ENCODE peak calls at places on chromosomes 5 and 9, in seven cellular contexts. One of them, this sample, is unnamed.
A peak's percentile ranks its signal among the peaks of the same experiment; 100 is the strongest.

GRCh38 chr9:131237931-131238401 is 38.3 kb downstream of the FAM78A start:
- DNase-seq in pons: peak; percentile 64
- DNase-seq in activated effector memory CD4-positive, alpha-beta T cell treated with anti-CD3 and anti-CD28 coated beads, Interleukin-2, amount 50 U/mL, for 16 hours: peak; percentile 93
- DNase-seq in HuH-7.5: no peak
- DNase-seq in lower lobe of right lung: peak; percentile 85
- DNase-seq in GOT3: peak; percentile 25
- DNase-seq in NCI-H69: peak; percentile 61
- DNase-seq in this sample: peak; percentile 70

GRCh38 chr5:56815657-56816545 is 552 bp downstream of the MAP3K1 start:
- DNase-seq in HuH-7.5: peak; percentile 33
- DNase-seq in lower lobe of right lung: peak; percentile 72
- DNase-seq in activated effector memory CD4-positive, alpha-beta T cell treated with anti-CD3 and anti-CD28 coated beads, Interleukin-2, amount 50 U/mL, for 16 hours: peak; percentile 81
- DNase-seq in GOT3: peak; percentile 48
- DNase-seq in NCI-H69: peak; percentile 81
- DNase-seq in pons: no peak
- DNase-seq in this sample: peak; percentile 71

GRCh38 chr5:138754699-138755057 is 1.5 kb downstream of the CTNNA1 start:
- DNase-seq in pons: no peak
- DNase-seq in activated effector memory CD4-positive, alpha-beta T cell treated with anti-CD3 and anti-CD28 coated beads, Interleukin-2, amount 50 U/mL, for 16 hours: no peak
- DNase-seq in HuH-7.5: no peak
- DNase-seq in lower lobe of right lung: no peak
- DNase-seq in GOT3: no peak
- DNase-seq in NCI-H69: no peak
- DNase-seq in this sample: no peak

GRCh38 chr9:37564931-37565330 is 11.2 kb downstream of the FBXO10 start:
- DNase-seq in NCI-H69: no peak
- DNase-seq in HuH-7.5: no peak
- DNase-seq in activated effector memory CD4-positive, alpha-beta T cell treated with anti-CD3 and anti-CD28 coated beads, Interleukin-2, amount 50 U/mL, for 16 hours: no peak
- DNase-seq in GOT3: no peak
- DNase-seq in pons: no peak
- DNase-seq in lower lobe of right lung: no peak
- DNase-seq in this sample: no peak

GRCh38 chr5:119327018-119327417 is 28.8 kb upstream of the TNFAIP8 start:
- DNase-seq in pons: no peak
- DNase-seq in GOT3: no peak
- DNase-seq in NCI-H69: no peak
- DNase-seq in lower lobe of right lung: no peak
- DNase-seq in activated effector memory CD4-positive, alpha-beta T cell treated with anti-CD3 and anti-CD28 coated beads, Interleukin-2, amount 50 U/mL, for 16 hours: peak; percentile 83
- DNase-seq in HuH-7.5: no peak
- DNase-seq in this sample: no peak

GRCh38 chr9:79222483-79222882 is 349.3 kb upstream of the TLE4 start:
- DNase-seq in activated effector memory CD4-positive, alpha-beta T cell treated with anti-CD3 and anti-CD28 coated beads, Interleukin-2, amount 50 U/mL, for 16 hours: no peak
- DNase-seq in lower lobe of right lung: no peak
- DNase-seq in pons: no peak
- DNase-seq in GOT3: no peak
- DNase-seq in HuH-7.5: no peak
- DNase-seq in NCI-H69: no peak
- DNase-seq in this sample: no peak

GRCh38 chr5:37668524-37669047 is 171.3 kb downstream of the GDNF start:
- DNase-seq in NCI-H69: peak; percentile 74
- DNase-seq in lower lobe of right lung: peak; percentile 52
- DNase-seq in pons: no peak
- DNase-seq in activated effector memory CD4-positive, alpha-beta T cell treated with anti-CD3 and anti-CD28 coated beads, Interleukin-2, amount 50 U/mL, for 16 hours: no peak
- DNase-seq in HuH-7.5: peak; percentile 57
- DNase-seq in GOT3: peak; percentile 12
- DNase-seq in this sample: no peak

GRCh38 chr5:177403826-177404640 is 3.6 kb upstream of the PFN3 start:
- DNase-seq in GOT3: peak; percentile 67
- DNase-seq in HuH-7.5: peak; percentile 58
- DNase-seq in pons: peak; percentile 35
- DNase-seq in NCI-H69: peak; percentile 92
- DNase-seq in lower lobe of right lung: peak; percentile 94
- DNase-seq in activated effector memory CD4-positive, alpha-beta T cell treated with anti-CD3 and anti-CD28 coated beads, Interleukin-2, amount 50 U/mL, for 16 hours: peak; percentile 94
- DNase-seq in this sample: peak; percentile 95

GRCh38 chr5:56164371-56164770 is 68.8 kb downstream of the ANKRD55 start:
- DNase-seq in activated effector memory CD4-positive, alpha-beta T cell treated with anti-CD3 and anti-CD28 coated beads, Interleukin-2, amount 50 U/mL, for 16 hours: no peak
- DNase-seq in NCI-H69: peak; percentile 21
- DNase-seq in lower lobe of right lung: no peak
- DNase-seq in HuH-7.5: no peak
- DNase-seq in pons: peak; percentile 90
- DNase-seq in GOT3: no peak
- DNase-seq in this sample: no peak

GRCh38 chr5:147453901-147454814 is 55.7 kb downstream of the DPYSL3 start:
- DNase-seq in activated effector memory CD4-positive, alpha-beta T cell treated with anti-CD3 and anti-CD28 coated beads, Interleukin-2, amount 50 U/mL, for 16 hours: peak; percentile 86
- DNase-seq in NCI-H69: peak; percentile 97
- DNase-seq in pons: peak; percentile 69
- DNase-seq in lower lobe of right lung: peak; percentile 88
- DNase-seq in GOT3: peak; percentile 68
- DNase-seq in HuH-7.5: peak; percentile 76
- DNase-seq in this sample: peak; percentile 92

GRCh38 chr5:50711280-50711679 is 44.8 kb downstream of the PARP8 start:
- DNase-seq in activated effector memory CD4-positive, alpha-beta T cell treated with anti-CD3 and anti-CD28 coated beads, Interleukin-2, amount 50 U/mL, for 16 hours: peak; percentile 80
- DNase-seq in GOT3: no peak
- DNase-seq in HuH-7.5: no peak
- DNase-seq in lower lobe of right lung: no peak
- DNase-seq in pons: peak; percentile 61
- DNase-seq in NCI-H69: no peak
- DNase-seq in this sample: peak; percentile 50

GRCh38 chr5:74810915-74811314 is 43.9 kb downstream of the NSA2 start:
- DNase-seq in HuH-7.5: no peak
- DNase-seq in pons: no peak
- DNase-seq in GOT3: no peak
- DNase-seq in NCI-H69: no peak
- DNase-seq in lower lobe of right lung: no peak
- DNase-seq in activated effector memory CD4-positive, alpha-beta T cell treated with anti-CD3 and anti-CD28 coated beads, Interleukin-2, amount 50 U/mL, for 16 hours: no peak
- DNase-seq in this sample: no peak

GRCh38 chr5:134444941-134445471 is 33.3 kb upstream of the CDKN2AIPNL start:
- DNase-seq in lower lobe of right lung: no peak
- DNase-seq in pons: no peak
- DNase-seq in GOT3: no peak
- DNase-seq in activated effector memory CD4-positive, alpha-beta T cell treated with anti-CD3 and anti-CD28 coated beads, Interleukin-2, amount 50 U/mL, for 16 hours: no peak
- DNase-seq in NCI-H69: no peak
- DNase-seq in HuH-7.5: no peak
- DNase-seq in this sample: no peak